ENCODE peak calls at places on chromosomes 4 and X, in five cellular contexts. T is left lung, Y is tibial nerve, U is cardiac fibroblast, R is MM.1S. B is an unnamed sample.

GRCh38 chr4:20464381-20464780 is 212.7 kb downstream of the SLIT2 start:
- DNase-seq in T (no peak), Y (no peak), U (peak), R (no peak), B (no peak)

GRCh38 chr4:7365472-7366179 is 69.1 kb downstream of the PSAPL1 start:
- DNase-seq in T (peak), Y (no peak), U (no peak), R (no peak), B (no peak)

GRCh38 chrX:67338262-67338661 is 205.6 kb upstream of the AR start:
- DNase-seq in T (no peak), Y (no peak), U (no peak), R (no peak), B (no peak)

GRCh38 chr4:186699298-186699697 is 24.4 kb downstream of the FAT1 start:
- DNase-seq in T (no peak), Y (no peak), U (peak), R (no peak), B (no peak)

GRCh38 chr4:172628263-172628662 is 540.3 kb upstream of the GALNT7 start:
- DNase-seq in T (no peak), Y (no peak), U (no peak), R (no peak), B (no peak)

GRCh38 chrX:70907900-70908299 is 611 bp downstream of the TEX11 start:
- DNase-seq in T (no peak), Y (no peak), U (no peak), R (no peak), B (no peak)

GRCh38 chr4:95129708-95130343 is 372.1 kb downstream of the BMPR1B start:
- DNase-seq in T (no peak), Y (peak), U (peak), R (no peak), B (no peak)

GRCh38 chr4:122045533-122045932 is 93.7 kb upstream of the TRPC3 start:
- DNase-seq in T (no peak), Y (no peak), U (peak), R (no peak), B (no peak)

GRCh38 chrX:66728818-66729271 is 90.0 kb upstream of the EDA2R start:
- DNase-seq in T (no peak), Y (peak), U (peak), R (peak), B (peak)

GRCh38 chr4:143482753-143483362 is 30.6 kb upstream of the SMARCA5 start:
- DNase-seq in T (no peak), Y (peak), U (peak), R (peak), B (peak)

DNA sequence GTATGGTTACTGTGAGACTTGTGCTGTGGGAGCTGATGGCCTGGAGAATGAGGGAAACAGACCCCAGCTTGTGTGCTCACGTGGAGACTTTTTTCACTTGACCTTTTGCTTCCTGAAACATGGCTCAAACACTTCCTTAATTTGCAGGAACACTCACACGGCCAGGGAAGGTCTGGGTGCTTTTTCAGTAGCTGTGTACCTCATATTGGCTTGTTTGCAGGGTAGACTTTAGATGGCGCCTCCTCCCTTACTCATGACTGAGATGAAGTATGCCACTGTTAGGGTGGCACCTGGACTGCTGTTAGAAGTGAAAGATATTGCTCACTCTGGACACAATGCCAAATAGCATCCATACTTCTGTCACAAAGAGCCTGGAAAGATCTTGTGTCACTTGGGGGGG is 75.7 kb upstream of the WDR1 start:
- DNase-seq in T (no peak), Y (no peak), U (no peak), R (no peak), B (no peak)
- TF ChIP-seq CTCF in T (no peak), Y (no peak), U (no peak), R (no peak), B (no peak)

GRCh38 chrX:73847991-73848390 is 285.0 kb downstream of the CHIC1 start:
- DNase-seq in T (no peak), Y (no peak), U (no peak), R (no peak), B (no peak)
- H3K4me3 ChIP-seq in T (no peak), Y (no peak), U (no peak), R (peak), B (no peak)

GRCh38 chrX:21758488-21758887 is 572 bp upstream of the SMPX start:
- DNase-seq in T (no peak), Y (no peak), U (no peak), R (no peak), B (no peak)

GRCh38 chrX:21757960-21758359 is at the start of gene SMPX:
- DNase-seq in T (no peak), Y (no peak), U (no peak), R (no peak), B (no peak)

GRCh38 chrX:21756785-21757529 is 959 bp downstream of the SMPX start:
- DNase-seq in T (no peak), Y (no peak), U (no peak), R (no peak), B (no peak)
- TF ChIP-seq CTCF in T (no peak), Y (no peak), U (no peak), R (no peak), B (no peak)

GRCh38 chrX:9467181-9467580 is 2.3 kb downstream of the TBL1X start:
- DNase-seq in T (no peak), Y (no peak), U (no peak), R (no peak), B (no peak)

GRCh38 chrX:9465380-9466114 is 689 bp downstream of the TBL1X start:
- DNase-seq in T (peak), Y (no peak), U (peak), R (peak), B (peak)

GRCh38 chrX:9466115-9466495 is 1.2 kb downstream of the TBL1X start:
- DNase-seq in T (peak), Y (peak), U (peak), R (peak), B (peak)

GRCh38 chrX:9467751-9468150 is 2.9 kb downstream of the TBL1X start:
- DNase-seq in T (no peak), Y (no peak), U (no peak), R (no peak), B (no peak)

DNA sequence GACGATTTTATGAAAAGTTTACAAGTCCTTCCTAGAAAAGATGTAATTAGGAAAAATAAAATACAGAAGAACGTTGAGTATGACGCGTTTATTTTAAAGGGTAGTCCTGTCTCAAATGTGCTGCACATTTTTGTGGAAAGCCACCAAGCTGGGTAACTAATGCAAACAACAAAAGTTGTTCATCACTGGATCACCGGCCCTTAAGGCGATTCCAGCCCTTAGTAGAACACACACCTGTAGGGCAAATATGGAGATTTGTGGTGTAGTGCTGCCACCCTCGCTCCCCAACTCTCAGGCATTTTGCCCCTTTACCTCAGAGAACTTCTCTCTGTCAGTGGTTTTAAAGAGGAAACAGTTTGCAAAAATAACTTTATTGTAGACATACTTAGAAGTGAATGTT is 1.9 kb downstream of the TBL1X start:
- DNase-seq in T (no peak), Y (no peak), U (no peak), R (peak), B (peak)
- H3K4me3 ChIP-seq in T (peak), Y (peak), U (peak), R (peak), B (peak)

GRCh38 chr4:4281787-4282186 is 8.2 kb downstream of the LYAR start:
- DNase-seq in T (no peak), Y (no peak), U (no peak), R (no peak), B (no peak)
- TF ChIP-seq CTCF in T (no peak), Y (no peak), U (no peak), R (no peak), B (no peak)

GRCh38 chr4:16819652-16820051 is 78.8 kb downstream of the LDB2 start:
- DNase-seq in T (no peak), Y (no peak), U (no peak), R (no peak), B (no peak)

GRCh38 chr4:16820304-16820703 is 78.1 kb downstream of the LDB2 start:
- DNase-seq in T (no peak), Y (no peak), U (peak), R (no peak), B (no peak)

GRCh38 chr4:16812041-16812440 is 86.4 kb downstream of the LDB2 start:
- DNase-seq in T (no peak), Y (no peak), U (no peak), R (no peak), B (no peak)

DNA sequence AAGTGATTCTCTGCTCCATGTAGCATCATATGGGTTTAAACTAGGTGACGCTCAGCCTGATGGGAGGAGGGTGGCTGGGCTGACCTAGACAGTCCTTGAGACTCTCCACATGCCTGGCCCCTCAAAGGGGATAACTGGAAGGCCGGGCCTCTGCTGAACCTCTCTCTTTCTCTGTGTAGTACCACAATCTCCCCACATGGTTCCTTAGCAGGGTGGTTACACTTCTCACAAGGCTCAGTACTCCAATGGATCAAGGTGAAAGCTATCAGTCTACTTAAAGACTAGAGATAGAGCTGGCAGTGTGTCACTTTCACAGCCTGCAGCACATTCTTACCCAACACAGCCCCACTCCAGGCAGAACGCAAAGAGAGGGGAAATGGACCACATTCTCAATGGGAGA is 80.4 kb downstream of the LDB2 start:
- DNase-seq in T (no peak), Y (no peak), U (no peak), R (no peak), B (no peak)
- H3K4me3 ChIP-seq in T (no peak), Y (no peak), U (no peak), R (no peak), B (no peak)